ENCODE peak calls at places on chromosomes 3 and 15, in ten cellular contexts. R, I, M, E, U, H, W, X, V and G are unnamed samples.

GRCh38 chr3:134373942-134374790 is at the start of gene AMOTL2:
- DNase-seq in H (peak; percentile 97), W (peak; percentile 95), V (peak; percentile 93), R (peak; percentile 96), I (peak; percentile 84), M (peak; percentile 89), X (no peak), U (peak; percentile 93), E (peak; percentile 83), G (no peak)

GRCh38 chr3:16048435-16049318 is 125.8 kb upstream of the GALNT15 start:
- DNase-seq in U (peak; percentile 68), M (peak; percentile 47), R (peak; percentile 47), X (no peak), W (peak; percentile 70), V (no peak), E (no peak), H (peak; percentile 63), I (no peak), G (peak; percentile 22)

GRCh38 chr3:15345608-15346137 is 13.3 kb upstream of the SH3BP5 start:
- DNase-seq in E (no peak), X (no peak), W (no peak), R (no peak), M (no peak), U (no peak), I (no peak), V (no peak), H (no peak), G (no peak)

GRCh38 chr3:30185872-30186271 is 420.5 kb upstream of the TGFBR2 start:
- DNase-seq in R (no peak), U (no peak), X (no peak), H (no peak), I (no peak), V (no peak), M (no peak), W (no peak), E (no peak), G (no peak)

GRCh38 chr3:40827942-40828688 is 303.4 kb downstream of the ZNF621 start:
- DNase-seq in R (no peak), H (no peak), X (no peak), M (no peak), V (no peak), U (peak; percentile 53), E (peak; percentile 90), W (peak; percentile 4), I (no peak), G (no peak)

GRCh38 chr3:172522871-172523818 is at the start of gene TNFSF10:
- DNase-seq in M (no peak), W (peak; percentile 69), E (peak; percentile 78), I (no peak), U (peak; percentile 74), X (peak; percentile 24), V (peak; percentile 89), R (peak; percentile 39), H (no peak), G (peak; percentile 75)

GRCh38 chr15:41940441-41940857 is 31.9 kb downstream of the EHD4 start:
- DNase-seq in X (peak; percentile 27), E (no peak), U (peak; percentile 25), V (peak; percentile 61), H (no peak), R (no peak), W (peak; percentile 20), M (no peak), I (peak; percentile 72), G (peak; percentile 70)

GRCh38 chr3:56219894-56220805 is 248.1 kb downstream of the ERC2 start:
- DNase-seq in U (peak; percentile 0), R (no peak), M (no peak), W (no peak), H (no peak), X (no peak), V (no peak), E (no peak), I (no peak), G (no peak)

GRCh38 chr3:116946376-116946775 is 236.8 kb downstream of the TUSC7 start:
- DNase-seq in X (no peak), R (no peak), I (no peak), U (no peak), M (no peak), E (no peak), H (no peak), V (no peak), W (no peak), G (no peak)

GRCh38 chr3:20832963-20833362 is 647.0 kb upstream of the SGO1 start:
- DNase-seq in R (no peak), W (no peak), X (no peak), U (no peak), V (no peak), E (no peak), I (no peak), M (no peak), H (no peak), G (no peak)

GRCh38 chr3:19149388-19149787 is 1.1 kb downstream of the KCNH8 start:
- DNase-seq in X (no peak), E (no peak), R (peak; percentile 56), H (no peak), I (no peak), W (no peak), M (no peak), U (peak; percentile 7), V (no peak), G (no peak)

GRCh38 chr3:128794067-128794768 is 68.2 kb downstream of the RAB7A start:
- DNase-seq in R (no peak), W (peak; percentile 60), H (no peak), X (no peak), U (peak; percentile 30), M (peak; percentile 45), I (peak; percentile 67), V (no peak), E (no peak), G (no peak)

GRCh38 chr3:121722346-121722745 is 27.2 kb downstream of the GOLGB1 start:
- DNase-seq in E (no peak), H (no peak), V (no peak), I (no peak), U (no peak), M (no peak), R (no peak), X (no peak), W (no peak), G (no peak)

GRCh38 chr3:165529451-165529850 is 307.8 kb downstream of the BCHE start:
- DNase-seq in M (no peak), V (no peak), I (no peak), W (no peak), X (no peak), H (no peak), U (no peak), R (no peak), E (no peak), G (no peak)

GRCh38 chr15:73628976-73629854 is 4.0 kb downstream of the NPTN start:
- DNase-seq in I (no peak), U (no peak), M (no peak), H (no peak), V (no peak), R (no peak), W (no peak), E (no peak), X (no peak), G (no peak)

GRCh38 chr15:33500432-33500831 is 189.7 kb downstream of the RYR3 start:
- DNase-seq in M (no peak), E (no peak), U (no peak), X (no peak), R (no peak), H (no peak), I (no peak), W (no peak), V (no peak), G (no peak)

GRCh38 chr3:43995078-43995928 is 246.4 kb upstream of the TOPAZ1 start:
- DNase-seq in M (no peak), U (no peak), I (no peak), V (no peak), E (no peak), W (no peak), X (no peak), H (no peak), R (peak; percentile 61), G (no peak)

GRCh38 chr15:60006203-60006782 is 2.2 kb downstream of the FOXB1 start:
- DNase-seq in U (peak; percentile 30), W (peak; percentile 24), X (no peak), H (peak; percentile 54), E (peak; percentile 23), I (no peak), R (peak; percentile 90), V (no peak), M (no peak), G (peak; percentile 31)

GRCh38 chr3:122310361-122310760 is 14.7 kb upstream of the CSTA start:
- DNase-seq in H (no peak), X (no peak), M (no peak), U (no peak), W (no peak), E (no peak), R (no peak), I (no peak), V (no peak), G (no peak)

GRCh38 chr15:77507151-77507847 is 86.6 kb downstream of the HMG20A start:
- DNase-seq in W (no peak), U (no peak), X (no peak), H (no peak), I (peak; percentile 33), E (peak; percentile 63), R (no peak), M (no peak), V (no peak), G (no peak)

GRCh38 chr3:45003406-45003805 is 22.7 kb upstream of the CLEC3B start:
- DNase-seq in E (no peak), M (no peak), V (no peak), U (no peak), R (no peak), I (no peak), W (no peak), H (no peak), X (no peak), G (no peak)

GRCh38 chr3:161496508-161496907 is at the start of gene OTOL1:
- DNase-seq in W (no peak), E (no peak), M (no peak), X (no peak), V (no peak), I (no peak), U (no peak), H (no peak), R (no peak), G (no peak)

GRCh38 chr3:152786977-152787681 is 47.8 kb upstream of the P2RY1 start:
- DNase-seq in U (no peak), R (no peak), E (no peak), M (no peak), W (no peak), X (no peak), V (no peak), I (no peak), H (no peak), G (no peak)

GRCh38 chr15:75712668-75713337 is at the start of gene CSPG4:
- DNase-seq in X (no peak), E (peak; percentile 61), H (no peak), M (peak; percentile 71), I (peak; percentile 36), R (peak; percentile 57), W (peak; percentile 64), U (peak; percentile 16), V (no peak), G (no peak)